ENCODE peak calls at places on chromosome 2, in seven cellular contexts. Z is effector memory CD4-positive, alpha-beta T cell; L is endodermal cell; B is AG04449; V is adrenal gland; O is A549; G is fibroblast of the aortic adventitia. I is an unnamed sample.

GRCh38 chr2:189300917-189301316 is 121.4 kb upstream of the COL5A2 start:
- DNase-seq in G (no peak), Z (peak), B (no peak), V (no peak), L (no peak), O (no peak), I (no peak)

GRCh38 chr2:70670626-70671025 is 97.4 kb downstream of the ADD2 start:
- DNase-seq in L (peak), B (no peak), O (no peak), V (no peak), Z (no peak), G (no peak), I (no peak)

GRCh38 chr2:67917332-67918054 is 145.3 kb downstream of the C1D start:
- DNase-seq in V (no peak), Z (no peak), G (peak), O (peak), L (no peak), B (peak), I (peak)

GRCh38 chr2:106030287-106031268 is 163.5 kb downstream of the UXS1 start:
- DNase-seq in V (peak), Z (no peak), B (peak), G (peak), L (no peak), O (no peak), I (peak)

GRCh38 chr2:2767837-2768236 is 436.8 kb upstream of the MYT1L start:
- DNase-seq in L (no peak), G (no peak), O (no peak), Z (no peak), V (no peak), B (no peak), I (no peak)

GRCh38 chr2:46460241-46460921 is 19.0 kb upstream of the TMEM247 start:
- DNase-seq in Z (no peak), B (no peak), O (no peak), G (no peak), V (peak), L (no peak), I (no peak)

GRCh38 chr2:215002500-215002899 is 135.9 kb downstream of the ABCA12 start:
- DNase-seq in Z (no peak), G (peak), V (peak), B (peak), O (peak), L (no peak), I (peak)

GRCh38 chr2:40371525-40372277 is 80.2 kb downstream of the SLC8A1 start:
- DNase-seq in L (peak), G (peak), O (no peak), B (no peak), Z (no peak), V (peak), I (peak)

GRCh38 chr2:226554726-226555125 is 244.9 kb downstream of the IRS1 start:
- DNase-seq in B (peak), Z (no peak), G (peak), L (no peak), V (no peak), O (no peak), I (no peak)

GRCh38 chr2:174878537-174879147 is 114.4 kb upstream of the CHRNA1 start:
- DNase-seq in G (peak), O (no peak), Z (no peak), B (no peak), V (peak), L (no peak), I (peak)

GRCh38 chr2:24635181-24635580 is 144.1 kb downstream of the NCOA1 start:
- DNase-seq in O (no peak), L (no peak), V (no peak), G (peak), Z (no peak), B (peak), I (no peak)

GRCh38 chr2:146229513-146230155 is 1615.2 kb upstream of the ACVR2A start:
- DNase-seq in O (no peak), V (no peak), B (no peak), Z (no peak), G (no peak), L (no peak), I (no peak)

GRCh38 chr2:43152186-43152585 is 74.2 kb downstream of the ZFP36L2 start:
- DNase-seq in O (no peak), L (no peak), B (no peak), V (no peak), Z (no peak), G (no peak), I (no peak)

GRCh38 chr2:228507870-228508269 is 326.4 kb upstream of the SPHKAP start:
- DNase-seq in V (peak), L (peak), O (no peak), B (no peak), G (peak), Z (no peak), I (no peak)

GRCh38 chr2:119644186-119644585 is 34.8 kb upstream of the TMEM177 start:
- DNase-seq in L (no peak), Z (no peak), O (no peak), V (peak), G (peak), B (no peak), I (no peak)

GRCh38 chr2:210474776-210475175 is 1.8 kb downstream of the LANCL1 start:
- DNase-seq in B (no peak), Z (no peak), G (no peak), L (no peak), V (no peak), O (no peak), I (no peak)

GRCh38 chr2:71070294-71071025 is 2.0 kb downstream of the NAGK start:
- DNase-seq in G (peak), B (no peak), O (peak), Z (no peak), L (peak), V (no peak), I (no peak)

GRCh38 chr2:181411105-181411849 is 45.9 kb upstream of the ITGA4 start:
- DNase-seq in L (peak), G (no peak), Z (no peak), V (no peak), B (no peak), O (no peak), I (peak)

GRCh38 chr2:217650229-217650628 is 352.6 kb downstream of the TNS1 start:
- DNase-seq in B (no peak), Z (no peak), G (no peak), L (peak), O (peak), V (no peak), I (no peak)

GRCh38 chr2:72827999-72828646 is 2.3 kb upstream of the EXOC6B start:
- DNase-seq in Z (no peak), V (no peak), O (no peak), G (peak), B (peak), L (no peak), I (no peak)

GRCh38 chr2:132797551-132797950 is 127.5 kb upstream of the LYPD1 start:
- DNase-seq in O (no peak), Z (no peak), B (peak), G (peak), V (no peak), L (no peak), I (peak)

GRCh38 chr2:240640939-240641338 is 15.7 kb downstream of the GPR35 start:
- DNase-seq in L (peak), B (no peak), G (peak), Z (no peak), V (peak), O (peak), I (no peak)

GRCh38 chr2:218396688-218397501 is 2.8 kb upstream of the CTDSP1 start:
- DNase-seq in B (peak), V (peak), G (peak), L (peak), O (peak), Z (peak), I (peak)

GRCh38 chr2:119484834-119485233 is 39.4 kb downstream of the SCTR start:
- DNase-seq in L (peak), B (no peak), Z (no peak), V (no peak), G (no peak), O (no peak), I (no peak)

GRCh38 chr2:44938287-44939073 is 3.0 kb upstream of the SIX3 start:
- DNase-seq in L (peak), Z (no peak), V (no peak), B (no peak), O (no peak), G (no peak), I (no peak)

GRCh38 chr2:231890896-231891513 is 35.2 kb downstream of the NPPC start:
- DNase-seq in G (no peak), Z (no peak), L (no peak), O (no peak), V (no peak), B (no peak), I (no peak)

GRCh38 chr2:172048996-172049503 is 36.3 kb upstream of the DLX1 start:
- DNase-seq in G (no peak), L (no peak), Z (no peak), V (no peak), B (no peak), O (no peak), I (no peak)

GRCh38 chr2:158841839-158842238 is 46.7 kb downstream of the DAPL1 start:
- DNase-seq in Z (no peak), B (no peak), V (no peak), G (peak), L (no peak), O (no peak), I (peak)

GRCh38 chr2:227033471-227034148 is 130.4 kb downstream of the COL4A4 start:
- DNase-seq in Z (no peak), V (peak), B (no peak), G (peak), L (peak), O (peak), I (no peak)

GRCh38 chr2:47640356-47640755 is 142.6 kb upstream of the MSH6 start:
- DNase-seq in G (no peak), L (no peak), B (no peak), O (no peak), V (no peak), Z (no peak), I (no peak)

GRCh38 chr2:217160103-217160502 is 300.2 kb upstream of the TNP1 start:
- DNase-seq in B (no peak), L (no peak), O (no peak), G (no peak), Z (no peak), V (no peak), I (peak)

GRCh38 chr2:174535083-174535482 is 48.3 kb upstream of the GPR155 start:
- DNase-seq in V (no peak), Z (no peak), G (no peak), B (no peak), O (no peak), L (no peak), I (no peak)

GRCh38 chr2:168119519-168120141 is 127.8 kb downstream of the STK39 start:
- DNase-seq in O (no peak), Z (no peak), G (peak), B (peak), L (peak), V (peak), I (peak)

GRCh38 chr2:222088561-222088960 is 210.2 kb downstream of the PAX3 start:
- DNase-seq in Z (no peak), O (no peak), B (peak), L (no peak), G (no peak), V (no peak), I (no peak)

GRCh38 chr2:7994397-7994951 is 687.4 kb upstream of the ID2 start:
- DNase-seq in Z (no peak), O (no peak), B (no peak), G (peak), V (peak), L (no peak), I (no peak)

GRCh38 chr2:20156826-20157605 is 67.9 kb downstream of the SDC1 start:
- DNase-seq in B (no peak), O (no peak), L (no peak), G (no peak), V (peak), Z (no peak), I (no peak)

GRCh38 chr2:214830794-214831346 is 21.4 kb upstream of the BARD1 start:
- DNase-seq in L (peak), Z (no peak), G (peak), B (no peak), V (peak), O (no peak), I (no peak)

GRCh38 chr2:142834003-142834402 is 43.5 kb upstream of the KYNU start:
- DNase-seq in O (no peak), Z (no peak), V (no peak), L (no peak), G (peak), B (no peak), I (peak)

GRCh38 chr2:72128843-72129227 is 18.8 kb downstream of the CYP26B1 start:
- DNase-seq in O (no peak), V (no peak), L (peak), Z (no peak), B (no peak), G (no peak), I (no peak)

GRCh38 chr2:129297430-129297829 is 682.0 kb upstream of the RAB6C start:
- DNase-seq in Z (no peak), L (peak), O (no peak), B (no peak), V (no peak), G (no peak), I (no peak)

GRCh38 chr2:1742300-1742679 is 2.0 kb downstream of the PXDN start:
- DNase-seq in B (no peak), Z (no peak), L (no peak), G (no peak), V (no peak), O (no peak), I (no peak)
- H3K4me3 ChIP-seq in B (peak), Z (no peak), L (peak), G (peak), V (no peak), O (no peak), I (peak)

GRCh38 chr2:179859523-179859922 is 1.9 kb downstream of the ZNF385B start:
- DNase-seq in O (no peak), V (no peak), L (no peak), Z (no peak), G (no peak), B (no peak), I (no peak)
- H3K4me3 ChIP-seq in O (no peak), V (no peak), L (no peak), Z (no peak), G (no peak), B (no peak), I (no peak)

GRCh38 chr2:127649684-127650040 is 3.7 kb downstream of the GPR17 start:
- DNase-seq in L (peak), G (peak), Z (peak), V (peak), O (peak), B (no peak), I (peak)
- H3K4me3 ChIP-seq in L (no peak), G (no peak), Z (no peak), V (no peak), O (no peak), B (no peak), I (no peak)

GRCh38 chr2:239498981-239499633 is 98.3 kb upstream of the HDAC4 start:
- DNase-seq in Z (no peak), L (no peak), V (peak), O (no peak), B (no peak), G (peak), I (no peak)
- H3K4me3 ChIP-seq in Z (no peak), L (no peak), V (no peak), O (no peak), B (no peak), G (no peak), I (no peak)

GRCh38 chr2:113894156-113894743 is 4.4 kb downstream of the ACTR3 start:
- DNase-seq in G (peak), V (no peak), O (peak), Z (no peak), B (peak), L (no peak), I (peak)
- H3K4me3 ChIP-seq in G (no peak), V (no peak), O (peak), Z (peak), B (no peak), L (peak), I (no peak)

GRCh38 chr2:9018534-9018933 is 15.1 kb upstream of the MBOAT2 start:
- DNase-seq in Z (no peak), O (no peak), B (no peak), G (peak), L (no peak), V (no peak), I (no peak)
- H3K4me3 ChIP-seq in Z (no peak), O (no peak), B (no peak), G (no peak), L (no peak), V (no peak), I (no peak)

DNA sequence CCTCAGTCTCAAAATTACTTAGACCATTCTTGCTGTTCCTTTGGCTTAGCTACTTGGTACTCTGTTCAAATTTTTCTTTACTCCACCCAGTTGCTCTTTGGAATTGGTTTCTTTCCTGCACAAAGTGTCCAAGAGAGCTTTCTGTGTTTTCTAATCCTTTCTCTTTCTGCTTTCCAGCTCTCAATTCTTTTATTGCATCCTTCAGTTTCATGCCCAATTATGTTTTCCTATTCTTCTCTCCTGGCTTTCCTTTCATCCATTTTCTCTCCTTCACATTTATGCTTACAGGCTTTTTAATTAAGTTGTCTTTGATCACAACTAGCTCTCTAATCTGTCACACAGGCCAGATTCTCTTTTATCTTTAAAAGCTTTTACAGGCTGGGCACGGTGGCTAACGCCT is 38.2 kb downstream of the UBR3 start:
- DNase-seq in O (no peak), B (no peak), Z (no peak), G (no peak), L (no peak), V (no peak), I (no peak)
- H3K4me3 ChIP-seq in O (no peak), B (no peak), Z (no peak), G (no peak), L (no peak), V (no peak), I (no peak)

GRCh38 chr2:104851236-104852160 is 2.4 kb upstream of the POU3F3 start:
- DNase-seq in V (no peak), O (no peak), B (no peak), Z (no peak), G (no peak), L (no peak), I (no peak)

GRCh38 chr2:104853926-104854506 is at the start of gene POU3F3:
- DNase-seq in L (peak), B (no peak), G (no peak), Z (no peak), V (peak), O (peak), I (peak)

GRCh38 chr2:104854507-104855173 is 725 bp downstream of the POU3F3 start:
- DNase-seq in Z (no peak), V (no peak), B (no peak), O (no peak), L (peak), G (no peak), I (no peak)

GRCh38 chr2:104852161-104852689 is 1.7 kb upstream of the POU3F3 start:
- DNase-seq in G (no peak), O (no peak), L (peak), Z (no peak), B (no peak), V (no peak), I (no peak)

GRCh38 chr2:104853401-104853925 is 452 bp upstream of the POU3F3 start:
- DNase-seq in V (no peak), Z (no peak), O (no peak), B (no peak), G (no peak), L (no peak), I (no peak)
- H3K4me3 ChIP-seq in V (no peak), Z (peak), O (peak), B (peak), G (no peak), L (peak), I (peak)